ENCODE peak calls at places on chromosomes 2 and 18, in four cellular contexts. One of them, this sample, is unnamed.
A peak's percentile ranks its signal among the peaks of the same experiment; 100 is the strongest.

GRCh38 chr2:111226797-111227700 is 106.3 kb downstream of the BCL2L11 start:
- DNase-seq in HL-60: peak; percentile 45
- DNase-seq in K562: no peak
- DNase-seq in GM12878: no peak
- DNase-seq in this sample: no peak

GRCh38 chr2:216406861-216407260 is 5.4 kb upstream of the SMARCAL1 start:
- DNase-seq in HL-60: no peak
- DNase-seq in K562: no peak
- DNase-seq in GM12878: no peak
- DNase-seq in this sample: no peak

GRCh38 chr2:212154392-212154791 is 384.2 kb downstream of the ERBB4 start:
- DNase-seq in HL-60: no peak
- DNase-seq in K562: no peak
- DNase-seq in GM12878: no peak
- DNase-seq in this sample: no peak

GRCh38 chr2:37764739-37765138 is 93.3 kb upstream of the CDC42EP3 start:
- DNase-seq in HL-60: no peak
- DNase-seq in K562: no peak
- DNase-seq in GM12878: no peak
- DNase-seq in this sample: no peak

GRCh38 chr2:166234112-166234846 is 106.5 kb upstream of the SCN1A start:
- DNase-seq in HL-60: no peak
- DNase-seq in K562: no peak
- DNase-seq in GM12878: no peak
- DNase-seq in this sample: no peak

GRCh38 chr2:28389399-28390240 is 3.0 kb upstream of the FOSL2 start:
- DNase-seq in HL-60: no peak
- DNase-seq in K562: no peak
- DNase-seq in GM12878: no peak
- DNase-seq in this sample: no peak

GRCh38 chr2:166170356-166170755 is 42.5 kb upstream of the SCN1A start:
- DNase-seq in HL-60: no peak
- DNase-seq in K562: no peak
- DNase-seq in GM12878: no peak
- DNase-seq in this sample: no peak

GRCh38 chr2:26541401-26542193 is 63.7 kb upstream of the OTOF start:
- DNase-seq in HL-60: no peak
- DNase-seq in K562: no peak
- DNase-seq in GM12878: no peak
- DNase-seq in this sample: no peak

GRCh38 chr2:67854798-67855197 is 208.0 kb downstream of the C1D start:
- DNase-seq in HL-60: no peak
- DNase-seq in K562: peak; percentile 21
- DNase-seq in GM12878: no peak
- DNase-seq in this sample: no peak

GRCh38 chr18:50982802-50983179 is 15.0 kb downstream of the ELAC1 start:
- DNase-seq in HL-60: no peak
- DNase-seq in K562: no peak
- DNase-seq in GM12878: no peak
- DNase-seq in this sample: no peak
- TF ChIP-seq SPI1 in HL-60: no peak
- TF ChIP-seq SPI1 in K562: no peak
- TF ChIP-seq SPI1 in GM12878: no peak
- TF ChIP-seq SPI1 in this sample: no peak

GRCh38 chr2:200525882-200526651 is at the start of gene SGO2:
- DNase-seq in HL-60: peak; percentile 98
- DNase-seq in K562: peak; percentile 95
- DNase-seq in GM12878: peak; percentile 85
- DNase-seq in this sample: peak; percentile 79
- TF ChIP-seq POLR2AphosphoS5 in HL-60: peak; percentile 82
- TF ChIP-seq POLR2AphosphoS5 in K562: peak; percentile 59
- TF ChIP-seq POLR2AphosphoS5 in GM12878: peak; percentile 86
- TF ChIP-seq POLR2AphosphoS5 in this sample: peak; percentile 79

DNA sequence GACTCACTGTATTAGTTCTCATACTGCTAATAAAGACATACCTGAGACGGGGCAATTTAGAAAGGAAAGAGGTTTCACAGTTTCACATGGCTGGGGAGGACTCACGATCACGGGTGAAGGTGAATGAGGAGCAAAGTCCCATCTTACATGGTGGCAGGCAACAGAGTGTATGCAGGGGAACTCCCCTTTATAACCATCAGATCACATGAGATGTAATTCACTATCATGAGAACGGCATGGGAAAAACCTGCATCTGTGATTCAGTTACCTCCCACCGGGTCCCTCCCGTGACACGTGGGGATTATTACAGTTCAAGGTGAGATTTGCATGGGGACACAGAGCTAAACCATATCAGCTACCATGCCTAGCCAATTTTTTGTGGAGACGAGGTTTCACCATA is 168.2 kb downstream of the NEDD4L start:
- DNase-seq in HL-60: no peak
- DNase-seq in K562: no peak
- DNase-seq in GM12878: peak; percentile 57
- DNase-seq in this sample: no peak
- TF ChIP-seq SPI1 in HL-60: no peak
- TF ChIP-seq SPI1 in K562: no peak
- TF ChIP-seq SPI1 in GM12878: no peak
- TF ChIP-seq SPI1 in this sample: no peak

GRCh38 chr2:219477815-219478214 is 20.9 kb upstream of the GMPPA start:
- DNase-seq in HL-60: no peak
- DNase-seq in K562: no peak
- DNase-seq in GM12878: no peak
- DNase-seq in this sample: no peak
- TF ChIP-seq POLR2AphosphoS5 in HL-60: no peak
- TF ChIP-seq POLR2AphosphoS5 in K562: no peak
- TF ChIP-seq POLR2AphosphoS5 in GM12878: no peak
- TF ChIP-seq POLR2AphosphoS5 in this sample: no peak

This sample was measured in GM12891.